ENCODE peak calls at places on chromosome 10, in four cellular contexts. One of them, this sample, is unnamed.
A peak's percentile ranks its signal among the peaks of the same experiment; 100 is the strongest.

GRCh38 chr10:13615650-13616049 is 28.9 kb downstream of the PRPF18 start:
- DNase-seq in H1: peak; percentile 43
- DNase-seq in IMR-90: no peak
- DNase-seq in H9: peak; percentile 38
- DNase-seq in this sample: peak; percentile 89

GRCh38 chr10:14812271-14812670 is 25.6 kb downstream of the CDNF start:
- DNase-seq in IMR-90: peak; percentile 15
- DNase-seq in H1: no peak
- DNase-seq in H9: peak; percentile 27
- DNase-seq in this sample: peak; percentile 49

GRCh38 chr10:69512901-69513300 is 60.3 kb downstream of the NEUROG3 start:
- DNase-seq in IMR-90: no peak
- DNase-seq in H9: no peak
- DNase-seq in H1: no peak
- DNase-seq in this sample: no peak

GRCh38 chr10:3294919-3295318 is 122.3 kb upstream of the PITRM1 start:
- DNase-seq in H1: no peak
- DNase-seq in IMR-90: no peak
- DNase-seq in H9: no peak
- DNase-seq in this sample: no peak

GRCh38 chr10:50322075-50322474 is 70.8 kb upstream of the ASAH2 start:
- DNase-seq in H9: no peak
- DNase-seq in IMR-90: peak; percentile 63
- DNase-seq in H1: no peak
- DNase-seq in this sample: peak; percentile 22

GRCh38 chr10:31431021-31431420 is 112.0 kb downstream of the ZEB1 start:
- DNase-seq in H9: no peak
- DNase-seq in H1: no peak
- DNase-seq in IMR-90: no peak
- DNase-seq in this sample: no peak

GRCh38 chr10:7288060-7288690 is 122.7 kb downstream of the SFMBT2 start:
- DNase-seq in IMR-90: no peak
- DNase-seq in H9: no peak
- DNase-seq in H1: no peak
- DNase-seq in this sample: no peak

GRCh38 chr10:5584895-5585516 is 60.2 kb downstream of the CALML3 start:
- DNase-seq in H1: peak; percentile 57
- DNase-seq in H9: peak; percentile 49
- DNase-seq in IMR-90: peak; percentile 86
- DNase-seq in this sample: peak; percentile 94

GRCh38 chr10:12181065-12181775 is 14.5 kb downstream of the NUDT5 start:
- DNase-seq in H9: no peak
- DNase-seq in IMR-90: no peak
- DNase-seq in H1: no peak
- DNase-seq in this sample: no peak

GRCh38 chr10:92222603-92223275 is 68.1 kb downstream of the CPEB3 start:
- DNase-seq in H9: no peak
- DNase-seq in IMR-90: peak; percentile 75
- DNase-seq in H1: no peak
- DNase-seq in this sample: no peak

GRCh38 chr10:121368347-121369025 is 229.8 kb downstream of the FGFR2 start:
- DNase-seq in IMR-90: no peak
- DNase-seq in H9: no peak
- DNase-seq in H1: no peak
- DNase-seq in this sample: no peak

GRCh38 chr10:44801383-44802327 is 109.5 kb upstream of the TMEM72 start:
- DNase-seq in H9: no peak
- DNase-seq in H1: no peak
- DNase-seq in IMR-90: peak; percentile 97
- DNase-seq in this sample: no peak

GRCh38 chr10:121577568-121577967 is 20.7 kb downstream of the FGFR2 start:
- DNase-seq in H1: no peak
- DNase-seq in H9: no peak
- DNase-seq in IMR-90: no peak
- DNase-seq in this sample: peak; percentile 23

GRCh38 chr10:97515260-97515978 is 16.7 kb downstream of the UBTD1 start:
- DNase-seq in H1: no peak
- DNase-seq in H9: no peak
- DNase-seq in IMR-90: no peak
- DNase-seq in this sample: no peak

GRCh38 chr10:24873281-24873683 is 79.1 kb downstream of the PRTFDC1 start:
- DNase-seq in H1: no peak
- DNase-seq in H9: no peak
- DNase-seq in IMR-90: peak; percentile 95
- DNase-seq in this sample: peak; percentile 46

GRCh38 chr10:70722820-70723424 is 50.6 kb downstream of the ADAMTS14 start:
- DNase-seq in H1: no peak
- DNase-seq in H9: no peak
- DNase-seq in IMR-90: peak; percentile 53
- DNase-seq in this sample: peak; percentile 88

GRCh38 chr10:110682348-110682747 is 38.2 kb downstream of the RBM20 start:
- DNase-seq in H1: no peak
- DNase-seq in H9: no peak
- DNase-seq in IMR-90: no peak
- DNase-seq in this sample: no peak

GRCh38 chr10:5555881-5556280 is 31.1 kb downstream of the CALML3 start:
- DNase-seq in IMR-90: no peak
- DNase-seq in H1: no peak
- DNase-seq in H9: no peak
- DNase-seq in this sample: no peak

GRCh38 chr10:121990015-121990677 is 1.2 kb downstream of the TACC2 start:
- DNase-seq in H1: no peak
- DNase-seq in IMR-90: no peak
- DNase-seq in H9: no peak
- DNase-seq in this sample: no peak

GRCh38 chr10:23197416-23197861 is 5.3 kb downstream of the PTF1A start:
- DNase-seq in H9: no peak
- DNase-seq in IMR-90: no peak
- DNase-seq in H1: no peak
- DNase-seq in this sample: no peak

GRCh38 chr10:69912584-69912983 is 110.9 kb downstream of the COL13A1 start:
- DNase-seq in H1: no peak
- DNase-seq in H9: no peak
- DNase-seq in IMR-90: no peak
- DNase-seq in this sample: no peak

GRCh38 chr10:121183241-121183640 is 332.1 kb downstream of the WDR11 start:
- DNase-seq in IMR-90: no peak
- DNase-seq in H1: no peak
- DNase-seq in H9: no peak
- DNase-seq in this sample: no peak

GRCh38 chr10:63576501-63576900 is 55.3 kb downstream of the REEP3 start:
- DNase-seq in H9: no peak
- DNase-seq in IMR-90: no peak
- DNase-seq in H1: no peak
- DNase-seq in this sample: no peak

GRCh38 chr10:46523119-46523880 is 33.2 kb downstream of the GPRIN2 start:
- DNase-seq in H9: no peak
- DNase-seq in IMR-90: no peak
- DNase-seq in H1: no peak
- DNase-seq in this sample: no peak

GRCh38 chr10:35797187-35797586 is 155.1 kb upstream of the FZD8 start:
- DNase-seq in H9: no peak
- DNase-seq in IMR-90: peak; percentile 54
- DNase-seq in H1: no peak
- DNase-seq in this sample: no peak

GRCh38 chr10:86178401-86179142 is 188.0 kb downstream of the GRID1 start:
- DNase-seq in IMR-90: no peak
- DNase-seq in H1: peak; percentile 47
- DNase-seq in H9: peak; percentile 84
- DNase-seq in this sample: peak; percentile 73

GRCh38 chr10:31721166-31721565 is 207.5 kb downstream of the ARHGAP12 start:
- DNase-seq in IMR-90: no peak
- DNase-seq in H1: no peak
- DNase-seq in H9: no peak
- DNase-seq in this sample: no peak

GRCh38 chr10:92011560-92012214 is 88.1 kb downstream of the BTAF1 start:
- DNase-seq in H1: no peak
- DNase-seq in H9: no peak
- DNase-seq in IMR-90: peak; percentile 83
- DNase-seq in this sample: peak; percentile 60

GRCh38 chr10:127890935-127891334 is 1.8 kb downstream of the CLRN3 start:
- DNase-seq in H1: no peak
- DNase-seq in IMR-90: no peak
- DNase-seq in H9: no peak
- DNase-seq in this sample: no peak

GRCh38 chr10:102101152-102101551 is 19.0 kb downstream of the LDB1 start:
- DNase-seq in H1: no peak
- DNase-seq in H9: no peak
- DNase-seq in IMR-90: no peak
- DNase-seq in this sample: peak; percentile 18

GRCh38 chr10:132136689-132137088 is 50.1 kb upstream of the DPYSL4 start:
- DNase-seq in IMR-90: no peak
- DNase-seq in H9: no peak
- DNase-seq in H1: no peak
- DNase-seq in this sample: no peak

GRCh38 chr10:31928531-31929259 is at the start of gene ARHGAP12:
- DNase-seq in H9: peak; percentile 90
- DNase-seq in H1: no peak
- DNase-seq in IMR-90: peak; percentile 77
- DNase-seq in this sample: peak; percentile 92

GRCh38 chr10:34156781-34157425 is 658.2 kb downstream of the PARD3 start:
- DNase-seq in H1: no peak
- DNase-seq in IMR-90: peak; percentile 67
- DNase-seq in H9: no peak
- DNase-seq in this sample: no peak

GRCh38 chr10:109343293-109343692 is 580.0 kb downstream of the XPNPEP1 start:
- DNase-seq in H1: no peak
- DNase-seq in IMR-90: peak; percentile 87
- DNase-seq in H9: no peak
- DNase-seq in this sample: no peak
- H4K5ac ChIP-seq in H1: no peak overlapping the region
- H4K5ac ChIP-seq in IMR-90: no peak overlapping the region
- H4K5ac ChIP-seq in H9: no peak overlapping the region
- H4K5ac ChIP-seq in this sample: no peak overlapping the region

GRCh38 chr10:124670849-124671248 is 73.3 kb downstream of the FAM53B start:
- DNase-seq in H9: no peak
- DNase-seq in IMR-90: no peak
- DNase-seq in H1: no peak
- DNase-seq in this sample: no peak
- H4K5ac ChIP-seq in H9: no peak overlapping the region
- H4K5ac ChIP-seq in IMR-90: no peak overlapping the region
- H4K5ac ChIP-seq in H1: no peak overlapping the region
- H4K5ac ChIP-seq in this sample: no peak overlapping the region

GRCh38 chr10:21700474-21700873 is 166.4 kb downstream of the MLLT10 start:
- DNase-seq in H9: no peak
- DNase-seq in H1: no peak
- DNase-seq in IMR-90: no peak
- DNase-seq in this sample: peak; percentile 20

GRCh38 chr10:21702633-21703111 is 168.6 kb downstream of the MLLT10 start:
- DNase-seq in IMR-90: no peak
- DNase-seq in H1: no peak
- DNase-seq in H9: no peak
- DNase-seq in this sample: no peak

GRCh38 chr10:21707498-21707897 is 173.5 kb downstream of the MLLT10 start:
- DNase-seq in H9: no peak
- DNase-seq in H1: no peak
- DNase-seq in IMR-90: no peak
- DNase-seq in this sample: no peak

GRCh38 chr10:21705142-21705827 is 171.3 kb downstream of the MLLT10 start:
- DNase-seq in H1: no peak
- DNase-seq in H9: no peak
- DNase-seq in IMR-90: no peak
- DNase-seq in this sample: no peak

DNA sequence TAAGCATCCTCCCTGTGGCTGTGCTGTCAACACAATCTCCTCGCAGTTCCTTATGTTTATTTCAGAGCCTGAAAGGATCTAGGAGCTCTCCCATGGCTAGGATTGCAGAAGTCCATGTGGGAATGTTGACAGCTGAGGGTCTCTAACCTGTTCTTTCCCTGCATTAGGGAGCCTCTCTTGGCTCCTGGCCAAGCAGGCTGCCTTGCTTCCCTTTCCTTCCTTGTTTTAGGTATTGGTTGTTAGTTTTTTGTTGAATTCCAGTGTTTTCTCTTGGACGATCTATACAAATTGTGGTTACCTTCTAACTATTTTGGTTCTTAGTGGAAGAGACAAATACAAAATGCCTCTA is 171.8 kb downstream of the MLLT10 start:
- DNase-seq in H1: no peak
- DNase-seq in IMR-90: no peak
- DNase-seq in H9: no peak
- DNase-seq in this sample: no peak
- H4K5ac ChIP-seq in H1: no peak overlapping the region
- H4K5ac ChIP-seq in IMR-90: no peak overlapping the region
- H4K5ac ChIP-seq in H9: no peak overlapping the region
- H4K5ac ChIP-seq in this sample: no peak overlapping the region

GRCh38 chr10:43616697-43617370 is 10.6 kb downstream of the ZNF485 start:
- DNase-seq in H9: no peak
- DNase-seq in H1: no peak
- DNase-seq in IMR-90: no peak
- DNase-seq in this sample: peak; percentile 8
- H4K5ac ChIP-seq in H9: no peak overlapping the region
- H4K5ac ChIP-seq in H1: no peak overlapping the region
- H4K5ac ChIP-seq in IMR-90: no peak overlapping the region
- H4K5ac ChIP-seq in this sample: no peak overlapping the region

GRCh38 chr10:103630156-103630555 is 136.7 kb downstream of the NEURL1 start:
- DNase-seq in H1: no peak
- DNase-seq in H9: no peak
- DNase-seq in IMR-90: no peak
- DNase-seq in this sample: no peak

GRCh38 chr10:103627893-103628292 is 134.4 kb downstream of the NEURL1 start:
- DNase-seq in IMR-90: no peak
- DNase-seq in H9: no peak
- DNase-seq in H1: no peak
- DNase-seq in this sample: no peak

GRCh38 chr10:103627111-103627892 is 133.8 kb downstream of the NEURL1 start:
- DNase-seq in H9: no peak
- DNase-seq in H1: no peak
- DNase-seq in IMR-90: no peak
- DNase-seq in this sample: no peak

GRCh38 chr10:103632247-103632642 is 138.7 kb downstream of the NEURL1 start:
- DNase-seq in H1: no peak
- DNase-seq in IMR-90: no peak
- DNase-seq in H9: no peak
- DNase-seq in this sample: no peak

DNA sequence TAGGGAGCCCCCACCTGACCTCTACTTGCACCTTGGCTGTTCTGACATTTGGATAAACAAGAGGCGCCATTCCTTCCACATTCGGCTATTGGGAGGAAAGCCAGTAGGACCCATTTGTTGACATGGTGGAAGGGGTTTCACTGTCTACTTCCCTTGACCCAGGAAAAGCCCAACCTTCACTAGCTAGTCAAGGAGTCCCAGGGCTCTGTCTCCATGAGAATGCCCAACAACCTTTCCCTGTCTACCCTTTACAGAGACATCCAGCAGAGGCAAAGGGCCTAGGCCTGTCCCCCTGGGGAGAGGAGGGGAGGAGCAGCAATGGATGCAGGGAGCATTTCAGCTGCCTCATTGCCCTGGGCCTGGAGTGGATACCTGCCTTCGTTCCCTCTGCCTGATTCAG is 136.1 kb downstream of the NEURL1 start:
- DNase-seq in IMR-90: no peak
- DNase-seq in H1: no peak
- DNase-seq in H9: no peak
- DNase-seq in this sample: no peak
- H4K5ac ChIP-seq in IMR-90: no peak overlapping the region
- H4K5ac ChIP-seq in H1: no peak overlapping the region
- H4K5ac ChIP-seq in H9: no peak overlapping the region
- H4K5ac ChIP-seq in this sample: no peak overlapping the region

This sample was measured in mesendoderm.